ENCODE peak calls at places on chromosomes 5 and 9, in nine cellular contexts. One of them, this sample, is unnamed.

GRCh38 chr5:38420691-38421395 is 135.6 kb downstream of the LIFR start:
- DNase-seq in endothelial cell: peak
- DNase-seq in AG09309: peak
- DNase-seq in CD4-positive, alpha-beta T cell: no peak
- DNase-seq in fibroblast of lung: peak
- DNase-seq in body of pancreas: peak
- DNase-seq in astrocyte of the spinal cord: peak
- DNase-seq in WTC11: peak
- DNase-seq in AG04450: peak
- DNase-seq in this sample: peak

GRCh38 chr9:111959960-111960359 is 63.3 kb downstream of the UGCG start:
- DNase-seq in endothelial cell: no peak
- DNase-seq in AG09309: no peak
- DNase-seq in CD4-positive, alpha-beta T cell: no peak
- DNase-seq in fibroblast of lung: peak
- DNase-seq in body of pancreas: no peak
- DNase-seq in astrocyte of the spinal cord: peak
- DNase-seq in WTC11: no peak
- DNase-seq in AG04450: no peak
- DNase-seq in this sample: no peak

GRCh38 chr5:148730272-148730954 is 76.1 kb upstream of the HTR4 start:
- DNase-seq in endothelial cell: no peak
- DNase-seq in AG09309: no peak
- DNase-seq in CD4-positive, alpha-beta T cell: no peak
- DNase-seq in fibroblast of lung: peak
- DNase-seq in body of pancreas: no peak
- DNase-seq in astrocyte of the spinal cord: peak
- DNase-seq in WTC11: no peak
- DNase-seq in AG04450: no peak
- DNase-seq in this sample: no peak

GRCh38 chr5:173268750-173269580 is 34.0 kb upstream of the NKX2-5 start:
- DNase-seq in endothelial cell: no peak
- DNase-seq in AG09309: no peak
- DNase-seq in CD4-positive, alpha-beta T cell: no peak
- DNase-seq in fibroblast of lung: no peak
- DNase-seq in body of pancreas: no peak
- DNase-seq in astrocyte of the spinal cord: no peak
- DNase-seq in WTC11: no peak
- DNase-seq in AG04450: no peak
- DNase-seq in this sample: no peak

GRCh38 chr9:136372561-136373299 is 739 bp downstream of the CARD9 start:
- DNase-seq in endothelial cell: no peak
- DNase-seq in AG09309: no peak
- DNase-seq in CD4-positive, alpha-beta T cell: no peak
- DNase-seq in fibroblast of lung: peak
- DNase-seq in body of pancreas: peak
- DNase-seq in astrocyte of the spinal cord: peak
- DNase-seq in WTC11: peak
- DNase-seq in AG04450: peak
- DNase-seq in this sample: peak

GRCh38 chr5:107396351-107396690 is 274.4 kb downstream of the EFNA5 start:
- DNase-seq in endothelial cell: no peak
- DNase-seq in AG09309: no peak
- DNase-seq in CD4-positive, alpha-beta T cell: no peak
- DNase-seq in fibroblast of lung: no peak
- DNase-seq in body of pancreas: no peak
- DNase-seq in astrocyte of the spinal cord: no peak
- DNase-seq in WTC11: no peak
- DNase-seq in AG04450: no peak
- DNase-seq in this sample: no peak

GRCh38 chr5:90866333-90866732 is 307.7 kb downstream of the ADGRV1 start:
- DNase-seq in endothelial cell: no peak
- DNase-seq in AG09309: peak
- DNase-seq in CD4-positive, alpha-beta T cell: no peak
- DNase-seq in fibroblast of lung: peak
- DNase-seq in body of pancreas: no peak
- DNase-seq in astrocyte of the spinal cord: peak
- DNase-seq in WTC11: no peak
- DNase-seq in AG04450: no peak
- DNase-seq in this sample: no peak

GRCh38 chr5:98786178-98786853 is 12.9 kb downstream of the RGMB start:
- DNase-seq in endothelial cell: no peak
- DNase-seq in AG09309: no peak
- DNase-seq in CD4-positive, alpha-beta T cell: no peak
- DNase-seq in fibroblast of lung: peak
- DNase-seq in body of pancreas: no peak
- DNase-seq in astrocyte of the spinal cord: peak
- DNase-seq in WTC11: no peak
- DNase-seq in AG04450: no peak
- DNase-seq in this sample: no peak

GRCh38 chr5:140240987-140241706 is 61.8 kb downstream of the PFDN1 start:
- DNase-seq in endothelial cell: peak
- DNase-seq in AG09309: peak
- DNase-seq in CD4-positive, alpha-beta T cell: no peak
- DNase-seq in fibroblast of lung: peak
- DNase-seq in body of pancreas: peak
- DNase-seq in astrocyte of the spinal cord: peak
- DNase-seq in WTC11: peak
- DNase-seq in AG04450: peak
- DNase-seq in this sample: peak

GRCh38 chr5:148732692-148733091 is 78.4 kb upstream of the HTR4 start:
- DNase-seq in endothelial cell: no peak
- DNase-seq in AG09309: no peak
- DNase-seq in CD4-positive, alpha-beta T cell: no peak
- DNase-seq in fibroblast of lung: no peak
- DNase-seq in body of pancreas: no peak
- DNase-seq in astrocyte of the spinal cord: no peak
- DNase-seq in WTC11: no peak
- DNase-seq in AG04450: no peak
- DNase-seq in this sample: no peak

GRCh38 chr9:126228779-126229444 is 97.7 kb upstream of the MVB12B start:
- DNase-seq in endothelial cell: peak
- DNase-seq in AG09309: peak
- DNase-seq in CD4-positive, alpha-beta T cell: peak
- DNase-seq in fibroblast of lung: peak
- DNase-seq in body of pancreas: peak
- DNase-seq in astrocyte of the spinal cord: peak
- DNase-seq in WTC11: peak
- DNase-seq in AG04450: peak
- DNase-seq in this sample: peak

GRCh38 chr5:178551059-178551458 is 39.1 kb downstream of the COL23A1 start:
- DNase-seq in endothelial cell: no peak
- DNase-seq in AG09309: no peak
- DNase-seq in CD4-positive, alpha-beta T cell: no peak
- DNase-seq in fibroblast of lung: peak
- DNase-seq in body of pancreas: no peak
- DNase-seq in astrocyte of the spinal cord: peak
- DNase-seq in WTC11: no peak
- DNase-seq in AG04450: no peak
- DNase-seq in this sample: no peak
- TF ChIP-seq CTCF in endothelial cell: peak
- TF ChIP-seq CTCF in AG09309: peak
- TF ChIP-seq CTCF in CD4-positive, alpha-beta T cell: peak
- TF ChIP-seq CTCF in fibroblast of lung: peak
- TF ChIP-seq CTCF in body of pancreas: peak
- TF ChIP-seq CTCF in astrocyte of the spinal cord: peak
- TF ChIP-seq CTCF in WTC11: no peak
- TF ChIP-seq CTCF in AG04450: peak
- TF ChIP-seq CTCF in this sample: peak

DNA sequence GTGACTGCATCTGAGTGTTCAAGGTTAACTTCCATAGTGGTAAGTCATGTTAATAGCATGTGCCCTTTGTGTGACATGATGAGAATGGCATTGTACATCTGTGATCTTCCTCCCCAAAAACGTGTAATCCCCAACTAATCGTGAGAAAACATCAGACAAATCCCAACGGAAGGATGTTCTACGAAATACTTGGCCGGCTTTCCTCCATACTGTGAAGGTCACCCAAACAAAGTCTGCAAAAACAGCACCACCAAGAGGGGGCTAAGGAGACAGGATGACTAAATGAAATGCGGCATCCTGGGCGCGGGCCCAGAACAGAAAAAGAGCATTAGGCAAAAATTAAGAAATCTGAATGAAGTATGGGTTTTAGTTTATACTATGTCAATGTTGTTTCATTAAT is 81.8 kb downstream of the MED10 start:
- DNase-seq in endothelial cell: no peak
- DNase-seq in AG09309: no peak
- DNase-seq in CD4-positive, alpha-beta T cell: no peak
- DNase-seq in fibroblast of lung: no peak
- DNase-seq in body of pancreas: no peak
- DNase-seq in astrocyte of the spinal cord: no peak
- DNase-seq in WTC11: no peak
- DNase-seq in AG04450: no peak
- DNase-seq in this sample: no peak
- TF ChIP-seq CTCF in endothelial cell: no peak
- TF ChIP-seq CTCF in AG09309: no peak
- TF ChIP-seq CTCF in CD4-positive, alpha-beta T cell: no peak
- TF ChIP-seq CTCF in fibroblast of lung: no peak
- TF ChIP-seq CTCF in body of pancreas: no peak
- TF ChIP-seq CTCF in astrocyte of the spinal cord: no peak
- TF ChIP-seq CTCF in WTC11: no peak
- TF ChIP-seq CTCF in AG04450: no peak
- TF ChIP-seq CTCF in this sample: no peak

GRCh38 chr5:147101654-147102053 is 133.2 kb upstream of the STK32A start:
- DNase-seq in endothelial cell: no peak
- DNase-seq in AG09309: no peak
- DNase-seq in CD4-positive, alpha-beta T cell: no peak
- DNase-seq in fibroblast of lung: peak
- DNase-seq in body of pancreas: no peak
- DNase-seq in astrocyte of the spinal cord: peak
- DNase-seq in WTC11: no peak
- DNase-seq in AG04450: no peak
- DNase-seq in this sample: no peak

GRCh38 chr5:147095740-147096139 is 139.1 kb upstream of the STK32A start:
- DNase-seq in endothelial cell: no peak
- DNase-seq in AG09309: no peak
- DNase-seq in CD4-positive, alpha-beta T cell: no peak
- DNase-seq in fibroblast of lung: no peak
- DNase-seq in body of pancreas: no peak
- DNase-seq in astrocyte of the spinal cord: no peak
- DNase-seq in WTC11: no peak
- DNase-seq in AG04450: no peak
- DNase-seq in this sample: no peak

GRCh38 chr5:147093138-147093537 is 141.7 kb upstream of the STK32A start:
- DNase-seq in endothelial cell: no peak
- DNase-seq in AG09309: no peak
- DNase-seq in CD4-positive, alpha-beta T cell: no peak
- DNase-seq in fibroblast of lung: peak
- DNase-seq in body of pancreas: no peak
- DNase-seq in astrocyte of the spinal cord: peak
- DNase-seq in WTC11: no peak
- DNase-seq in AG04450: no peak
- DNase-seq in this sample: no peak

DNA sequence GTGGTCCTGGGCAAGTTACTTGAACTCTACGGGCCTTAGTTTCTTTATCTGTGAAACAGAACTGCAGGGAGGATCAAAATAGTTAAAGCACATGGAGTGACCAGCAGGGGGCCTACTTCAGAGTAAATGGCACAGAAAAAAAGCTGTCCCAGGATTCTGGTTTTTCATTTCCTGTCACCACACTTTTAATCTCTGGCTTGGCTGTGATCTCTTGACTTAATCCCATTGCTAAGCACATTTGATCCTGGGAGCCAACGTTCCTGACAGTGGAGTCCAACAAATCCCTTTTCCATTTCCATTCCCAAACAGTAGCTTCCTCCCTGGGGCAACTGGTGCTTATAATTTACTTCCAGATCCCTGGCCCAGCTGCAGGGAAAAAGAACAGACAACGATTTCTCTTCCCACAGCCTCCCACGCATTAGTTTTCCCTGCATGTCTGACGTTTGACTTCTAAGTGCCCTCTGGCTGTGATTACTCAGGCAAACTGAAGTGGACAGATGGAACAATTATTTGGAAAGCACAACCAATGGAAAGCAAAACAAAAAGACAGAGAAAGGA is 136.5 kb upstream of the STK32A start:
- DNase-seq in endothelial cell: peak
- DNase-seq in AG09309: peak
- DNase-seq in CD4-positive, alpha-beta T cell: no peak
- DNase-seq in fibroblast of lung: peak
- DNase-seq in body of pancreas: peak
- DNase-seq in astrocyte of the spinal cord: peak
- DNase-seq in WTC11: peak
- DNase-seq in AG04450: no peak
- DNase-seq in this sample: peak
- TF ChIP-seq CTCF in endothelial cell: peak
- TF ChIP-seq CTCF in AG09309: peak
- TF ChIP-seq CTCF in CD4-positive, alpha-beta T cell: no peak
- TF ChIP-seq CTCF in fibroblast of lung: peak
- TF ChIP-seq CTCF in body of pancreas: peak
- TF ChIP-seq CTCF in astrocyte of the spinal cord: peak
- TF ChIP-seq CTCF in WTC11: peak
- TF ChIP-seq CTCF in AG04450: peak
- TF ChIP-seq CTCF in this sample: peak

DNA sequence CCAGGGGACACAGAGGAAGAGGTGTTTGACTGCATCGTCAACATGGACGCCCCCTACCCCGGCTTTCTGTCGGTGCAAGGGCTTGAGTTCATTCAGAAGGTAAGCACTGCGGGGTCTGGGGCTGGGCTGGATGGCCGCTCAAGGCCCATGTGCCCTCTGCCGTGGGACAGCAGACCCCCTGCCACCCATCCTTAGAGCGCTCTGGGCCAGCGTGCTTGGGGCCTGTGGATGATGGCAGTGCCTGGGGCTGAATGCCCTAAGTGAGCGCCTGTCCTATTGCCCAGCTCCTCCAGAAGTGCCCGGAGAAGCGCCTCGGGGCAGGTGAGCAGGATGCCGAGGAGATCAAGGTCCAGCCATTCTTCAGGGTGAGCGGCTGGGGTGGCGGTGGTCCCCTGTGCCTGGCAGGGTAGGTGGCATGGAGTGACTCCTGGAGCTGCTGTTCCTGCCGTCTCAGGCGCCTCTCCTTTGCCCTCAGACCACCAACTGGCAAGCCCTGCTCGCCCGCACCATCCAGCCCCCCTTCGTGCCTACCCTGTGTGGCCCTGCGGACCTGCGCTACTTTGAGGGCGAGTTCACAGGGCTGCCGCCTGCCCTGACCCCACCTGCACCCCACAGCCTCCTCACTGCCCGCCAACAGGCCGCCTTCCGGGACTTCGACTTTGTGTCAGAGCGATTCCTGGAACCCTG is 3.9 kb downstream of the ZDHHC12 start:
- DNase-seq in endothelial cell: no peak
- DNase-seq in AG09309: no peak
- DNase-seq in CD4-positive, alpha-beta T cell: no peak
- DNase-seq in fibroblast of lung: no peak
- DNase-seq in body of pancreas: no peak
- DNase-seq in astrocyte of the spinal cord: no peak
- DNase-seq in WTC11: peak
- DNase-seq in AG04450: no peak
- DNase-seq in this sample: no peak
- TF ChIP-seq CTCF in endothelial cell: no peak
- TF ChIP-seq CTCF in AG09309: no peak
- TF ChIP-seq CTCF in CD4-positive, alpha-beta T cell: no peak
- TF ChIP-seq CTCF in fibroblast of lung: no peak
- TF ChIP-seq CTCF in body of pancreas: no peak
- TF ChIP-seq CTCF in astrocyte of the spinal cord: no peak
- TF ChIP-seq CTCF in WTC11: no peak
- TF ChIP-seq CTCF in AG04450: no peak
- TF ChIP-seq CTCF in this sample: no peak

This sample was measured in neural crest cell.